ENCODE peak calls at places on chromosomes 11 and 22, in nine cellular contexts. One of them, this sample, is unnamed.

GRCh38 chr11:80562726-80563125 is 1121.9 kb upstream of the TENM4 start:
- DNase-seq in naive thymus-derived CD4-positive, alpha-beta T cell: no peak
- DNase-seq in activated CD8-positive, alpha-beta memory T cell treated with anti-CD3 and anti-CD28 coated beads, Interleukin-2, amount 50 U/mL, for 48 hours: no peak
- DNase-seq in adipocyte: no peak
- DNase-seq in AML-193: no peak
- DNase-seq in stimulated activated naive CD8-positive, alpha-beta T cell treated with anti-CD3 and anti-CD28 coated beads, Interleukin-15, amount 100 ng/mL, for 72 hours: no peak
- DNase-seq in tibial nerve: no peak
- DNase-seq in astrocyte of the hippocampus: no peak
- DNase-seq in mucosa of descending colon: no peak
- DNase-seq in this sample: no peak

GRCh38 chr11:10605941-10606381 is 37.5 kb upstream of the LYVE1 start:
- DNase-seq in naive thymus-derived CD4-positive, alpha-beta T cell: no peak
- DNase-seq in activated CD8-positive, alpha-beta memory T cell treated with anti-CD3 and anti-CD28 coated beads, Interleukin-2, amount 50 U/mL, for 48 hours: no peak
- DNase-seq in adipocyte: peak
- DNase-seq in AML-193: no peak
- DNase-seq in stimulated activated naive CD8-positive, alpha-beta T cell treated with anti-CD3 and anti-CD28 coated beads, Interleukin-15, amount 100 ng/mL, for 72 hours: no peak
- DNase-seq in tibial nerve: peak
- DNase-seq in astrocyte of the hippocampus: peak
- DNase-seq in mucosa of descending colon: peak
- DNase-seq in this sample: no peak

GRCh38 chr11:34512810-34513673 is 552 bp downstream of the ELF5 start:
- DNase-seq in naive thymus-derived CD4-positive, alpha-beta T cell: peak
- DNase-seq in activated CD8-positive, alpha-beta memory T cell treated with anti-CD3 and anti-CD28 coated beads, Interleukin-2, amount 50 U/mL, for 48 hours: peak
- DNase-seq in adipocyte: peak
- DNase-seq in AML-193: peak
- DNase-seq in stimulated activated naive CD8-positive, alpha-beta T cell treated with anti-CD3 and anti-CD28 coated beads, Interleukin-15, amount 100 ng/mL, for 72 hours: peak
- DNase-seq in tibial nerve: peak
- DNase-seq in astrocyte of the hippocampus: peak
- DNase-seq in mucosa of descending colon: no peak
- DNase-seq in this sample: peak

GRCh38 chr11:62757846-62758788 is 3.3 kb upstream of the POLR2G start:
- DNase-seq in naive thymus-derived CD4-positive, alpha-beta T cell: no peak
- DNase-seq in activated CD8-positive, alpha-beta memory T cell treated with anti-CD3 and anti-CD28 coated beads, Interleukin-2, amount 50 U/mL, for 48 hours: no peak
- DNase-seq in adipocyte: no peak
- DNase-seq in AML-193: no peak
- DNase-seq in stimulated activated naive CD8-positive, alpha-beta T cell treated with anti-CD3 and anti-CD28 coated beads, Interleukin-15, amount 100 ng/mL, for 72 hours: no peak
- DNase-seq in tibial nerve: no peak
- DNase-seq in astrocyte of the hippocampus: no peak
- DNase-seq in mucosa of descending colon: no peak
- DNase-seq in this sample: no peak

GRCh38 chr11:117771197-117771596 is 25.8 kb downstream of the DSCAML1 start:
- DNase-seq in naive thymus-derived CD4-positive, alpha-beta T cell: no peak
- DNase-seq in activated CD8-positive, alpha-beta memory T cell treated with anti-CD3 and anti-CD28 coated beads, Interleukin-2, amount 50 U/mL, for 48 hours: no peak
- DNase-seq in adipocyte: no peak
- DNase-seq in AML-193: no peak
- DNase-seq in stimulated activated naive CD8-positive, alpha-beta T cell treated with anti-CD3 and anti-CD28 coated beads, Interleukin-15, amount 100 ng/mL, for 72 hours: no peak
- DNase-seq in tibial nerve: no peak
- DNase-seq in astrocyte of the hippocampus: no peak
- DNase-seq in mucosa of descending colon: no peak
- DNase-seq in this sample: no peak

GRCh38 chr22:35467788-35468187 is 67.8 kb downstream of the MCM5 start:
- DNase-seq in naive thymus-derived CD4-positive, alpha-beta T cell: no peak
- DNase-seq in activated CD8-positive, alpha-beta memory T cell treated with anti-CD3 and anti-CD28 coated beads, Interleukin-2, amount 50 U/mL, for 48 hours: no peak
- DNase-seq in adipocyte: peak
- DNase-seq in AML-193: no peak
- DNase-seq in stimulated activated naive CD8-positive, alpha-beta T cell treated with anti-CD3 and anti-CD28 coated beads, Interleukin-15, amount 100 ng/mL, for 72 hours: no peak
- DNase-seq in tibial nerve: peak
- DNase-seq in astrocyte of the hippocampus: peak
- DNase-seq in mucosa of descending colon: peak
- DNase-seq in this sample: no peak

GRCh38 chr11:100637706-100638105 is 49.4 kb upstream of the ARHGAP42 start:
- DNase-seq in naive thymus-derived CD4-positive, alpha-beta T cell: no peak
- DNase-seq in activated CD8-positive, alpha-beta memory T cell treated with anti-CD3 and anti-CD28 coated beads, Interleukin-2, amount 50 U/mL, for 48 hours: no peak
- DNase-seq in adipocyte: no peak
- DNase-seq in AML-193: no peak
- DNase-seq in stimulated activated naive CD8-positive, alpha-beta T cell treated with anti-CD3 and anti-CD28 coated beads, Interleukin-15, amount 100 ng/mL, for 72 hours: no peak
- DNase-seq in tibial nerve: no peak
- DNase-seq in astrocyte of the hippocampus: no peak
- DNase-seq in mucosa of descending colon: no peak
- DNase-seq in this sample: no peak

GRCh38 chr11:2089536-2090165 is 49.5 kb downstream of the IGF2 start:
- DNase-seq in naive thymus-derived CD4-positive, alpha-beta T cell: no peak
- DNase-seq in activated CD8-positive, alpha-beta memory T cell treated with anti-CD3 and anti-CD28 coated beads, Interleukin-2, amount 50 U/mL, for 48 hours: peak
- DNase-seq in adipocyte: peak
- DNase-seq in AML-193: peak
- DNase-seq in stimulated activated naive CD8-positive, alpha-beta T cell treated with anti-CD3 and anti-CD28 coated beads, Interleukin-15, amount 100 ng/mL, for 72 hours: peak
- DNase-seq in tibial nerve: no peak
- DNase-seq in astrocyte of the hippocampus: no peak
- DNase-seq in mucosa of descending colon: no peak
- DNase-seq in this sample: no peak

GRCh38 chr11:12075822-12076821 is 34.3 kb upstream of the MICAL2 start:
- DNase-seq in naive thymus-derived CD4-positive, alpha-beta T cell: no peak
- DNase-seq in activated CD8-positive, alpha-beta memory T cell treated with anti-CD3 and anti-CD28 coated beads, Interleukin-2, amount 50 U/mL, for 48 hours: no peak
- DNase-seq in adipocyte: peak
- DNase-seq in AML-193: no peak
- DNase-seq in stimulated activated naive CD8-positive, alpha-beta T cell treated with anti-CD3 and anti-CD28 coated beads, Interleukin-15, amount 100 ng/mL, for 72 hours: no peak
- DNase-seq in tibial nerve: no peak
- DNase-seq in astrocyte of the hippocampus: peak
- DNase-seq in mucosa of descending colon: no peak
- DNase-seq in this sample: no peak

GRCh38 chr11:124769804-124770774 is 8.0 kb upstream of the ESAM start:
- DNase-seq in naive thymus-derived CD4-positive, alpha-beta T cell: no peak
- DNase-seq in activated CD8-positive, alpha-beta memory T cell treated with anti-CD3 and anti-CD28 coated beads, Interleukin-2, amount 50 U/mL, for 48 hours: no peak
- DNase-seq in adipocyte: peak
- DNase-seq in AML-193: no peak
- DNase-seq in stimulated activated naive CD8-positive, alpha-beta T cell treated with anti-CD3 and anti-CD28 coated beads, Interleukin-15, amount 100 ng/mL, for 72 hours: no peak
- DNase-seq in tibial nerve: no peak
- DNase-seq in astrocyte of the hippocampus: peak
- DNase-seq in mucosa of descending colon: no peak
- DNase-seq in this sample: no peak

GRCh38 chr22:38316340-38317236 is 645 bp downstream of the CSNK1E start:
- DNase-seq in naive thymus-derived CD4-positive, alpha-beta T cell: peak
- DNase-seq in activated CD8-positive, alpha-beta memory T cell treated with anti-CD3 and anti-CD28 coated beads, Interleukin-2, amount 50 U/mL, for 48 hours: peak
- DNase-seq in adipocyte: peak
- DNase-seq in AML-193: no peak
- DNase-seq in stimulated activated naive CD8-positive, alpha-beta T cell treated with anti-CD3 and anti-CD28 coated beads, Interleukin-15, amount 100 ng/mL, for 72 hours: peak
- DNase-seq in tibial nerve: peak
- DNase-seq in astrocyte of the hippocampus: peak
- DNase-seq in mucosa of descending colon: peak
- DNase-seq in this sample: no peak

GRCh38 chr11:130672911-130673310 is 224.5 kb downstream of the ADAMTS15 start:
- DNase-seq in naive thymus-derived CD4-positive, alpha-beta T cell: no peak
- DNase-seq in activated CD8-positive, alpha-beta memory T cell treated with anti-CD3 and anti-CD28 coated beads, Interleukin-2, amount 50 U/mL, for 48 hours: no peak
- DNase-seq in adipocyte: no peak
- DNase-seq in AML-193: no peak
- DNase-seq in stimulated activated naive CD8-positive, alpha-beta T cell treated with anti-CD3 and anti-CD28 coated beads, Interleukin-15, amount 100 ng/mL, for 72 hours: no peak
- DNase-seq in tibial nerve: no peak
- DNase-seq in astrocyte of the hippocampus: peak
- DNase-seq in mucosa of descending colon: no peak
- DNase-seq in this sample: no peak

This sample was measured in KG1.